ENCODE peak calls at places on chromosomes 11 and 22, in ten cellular contexts. One of them, this sample, is unnamed.

GRCh38 chr11:61439615-61440014 is 9.7 kb downstream of the SDHAF2 start:
- DNase-seq in endothelial cell of umbilical vein: no peak
- DNase-seq in HCT116: no peak
- DNase-seq in H1: no peak
- DNase-seq in vagina: no peak
- DNase-seq in HL-60: no peak
- DNase-seq in breast epithelium: no peak
- DNase-seq in transverse colon: no peak
- DNase-seq in GM23338: no peak
- DNase-seq in stomach: no peak
- DNase-seq in this sample: no peak

GRCh38 chr11:24524156-24524555 is 27.3 kb downstream of the LUZP2 start:
- DNase-seq in breast epithelium: no peak
- DNase-seq in H1: no peak
- DNase-seq in HCT116: no peak
- DNase-seq in vagina: no peak
- DNase-seq in GM23338: no peak
- DNase-seq in HL-60: no peak
- DNase-seq in endothelial cell of umbilical vein: no peak
- DNase-seq in stomach: no peak
- DNase-seq in transverse colon: no peak
- DNase-seq in this sample: no peak

GRCh38 chr11:45580399-45580798 is 85.0 kb downstream of the CHST1 start:
- DNase-seq in breast epithelium: no peak
- DNase-seq in endothelial cell of umbilical vein: peak
- DNase-seq in vagina: no peak
- DNase-seq in H1: peak
- DNase-seq in HL-60: peak
- DNase-seq in stomach: no peak
- DNase-seq in GM23338: peak
- DNase-seq in transverse colon: no peak
- DNase-seq in HCT116: no peak
- DNase-seq in this sample: no peak

GRCh38 chr11:94845622-94846021 is 77.5 kb downstream of the AMOTL1 start:
- DNase-seq in GM23338: no peak
- DNase-seq in vagina: no peak
- DNase-seq in stomach: peak
- DNase-seq in HCT116: no peak
- DNase-seq in endothelial cell of umbilical vein: no peak
- DNase-seq in transverse colon: no peak
- DNase-seq in HL-60: no peak
- DNase-seq in breast epithelium: peak
- DNase-seq in H1: no peak
- DNase-seq in this sample: peak

GRCh38 chr22:47588583-47588970 is 826.1 kb downstream of the TBC1D22A start:
- DNase-seq in breast epithelium: no peak
- DNase-seq in stomach: peak
- DNase-seq in vagina: no peak
- DNase-seq in endothelial cell of umbilical vein: no peak
- DNase-seq in HCT116: no peak
- DNase-seq in H1: no peak
- DNase-seq in HL-60: no peak
- DNase-seq in GM23338: no peak
- DNase-seq in transverse colon: no peak
- DNase-seq in this sample: peak

GRCh38 chr11:130369141-130369691 is 54.5 kb upstream of the ZBTB44 start:
- DNase-seq in stomach: no peak
- DNase-seq in breast epithelium: no peak
- DNase-seq in HL-60: no peak
- DNase-seq in GM23338: peak
- DNase-seq in vagina: no peak
- DNase-seq in transverse colon: no peak
- DNase-seq in HCT116: no peak
- DNase-seq in endothelial cell of umbilical vein: no peak
- DNase-seq in H1: no peak
- DNase-seq in this sample: no peak

GRCh38 chr11:69297225-69297925 is 3.4 kb downstream of the MYEOV start:
- DNase-seq in H1: no peak
- DNase-seq in stomach: peak
- DNase-seq in vagina: no peak
- DNase-seq in GM23338: no peak
- DNase-seq in transverse colon: peak
- DNase-seq in HCT116: peak
- DNase-seq in HL-60: peak
- DNase-seq in breast epithelium: peak
- DNase-seq in endothelial cell of umbilical vein: peak
- DNase-seq in this sample: peak

GRCh38 chr22:21099578-21099977 is 53.8 kb downstream of the LRRC74B start:
- DNase-seq in transverse colon: no peak
- DNase-seq in breast epithelium: no peak
- DNase-seq in vagina: no peak
- DNase-seq in HCT116: no peak
- DNase-seq in HL-60: no peak
- DNase-seq in endothelial cell of umbilical vein: no peak
- DNase-seq in H1: no peak
- DNase-seq in stomach: no peak
- DNase-seq in GM23338: no peak
- DNase-seq in this sample: no peak

GRCh38 chr22:30694638-30695350 is at the start of gene OSBP2:
- DNase-seq in stomach: peak
- DNase-seq in transverse colon: peak
- DNase-seq in GM23338: peak
- DNase-seq in endothelial cell of umbilical vein: peak
- DNase-seq in HL-60: no peak
- DNase-seq in vagina: no peak
- DNase-seq in HCT116: no peak
- DNase-seq in H1: peak
- DNase-seq in breast epithelium: no peak
- DNase-seq in this sample: peak

GRCh38 chr22:30695351-30695762 is 683 bp downstream of the OSBP2 start:
- DNase-seq in breast epithelium: no peak
- DNase-seq in HL-60: no peak
- DNase-seq in vagina: no peak
- DNase-seq in H1: no peak
- DNase-seq in transverse colon: no peak
- DNase-seq in GM23338: no peak
- DNase-seq in endothelial cell of umbilical vein: no peak
- DNase-seq in HCT116: no peak
- DNase-seq in stomach: no peak
- DNase-seq in this sample: no peak

GRCh38 chr22:30694171-30694637 is 470 bp upstream of the OSBP2 start:
- DNase-seq in transverse colon: peak
- DNase-seq in H1: peak
- DNase-seq in endothelial cell of umbilical vein: peak
- DNase-seq in HCT116: peak
- DNase-seq in breast epithelium: peak
- DNase-seq in HL-60: peak
- DNase-seq in vagina: no peak
- DNase-seq in GM23338: peak
- DNase-seq in stomach: peak
- DNase-seq in this sample: peak

GRCh38 chr22:30697975-30698374 is 3.3 kb downstream of the OSBP2 start:
- DNase-seq in endothelial cell of umbilical vein: no peak
- DNase-seq in GM23338: no peak
- DNase-seq in breast epithelium: no peak
- DNase-seq in vagina: no peak
- DNase-seq in transverse colon: no peak
- DNase-seq in H1: no peak
- DNase-seq in HL-60: no peak
- DNase-seq in HCT116: no peak
- DNase-seq in stomach: no peak
- DNase-seq in this sample: peak

DNA sequence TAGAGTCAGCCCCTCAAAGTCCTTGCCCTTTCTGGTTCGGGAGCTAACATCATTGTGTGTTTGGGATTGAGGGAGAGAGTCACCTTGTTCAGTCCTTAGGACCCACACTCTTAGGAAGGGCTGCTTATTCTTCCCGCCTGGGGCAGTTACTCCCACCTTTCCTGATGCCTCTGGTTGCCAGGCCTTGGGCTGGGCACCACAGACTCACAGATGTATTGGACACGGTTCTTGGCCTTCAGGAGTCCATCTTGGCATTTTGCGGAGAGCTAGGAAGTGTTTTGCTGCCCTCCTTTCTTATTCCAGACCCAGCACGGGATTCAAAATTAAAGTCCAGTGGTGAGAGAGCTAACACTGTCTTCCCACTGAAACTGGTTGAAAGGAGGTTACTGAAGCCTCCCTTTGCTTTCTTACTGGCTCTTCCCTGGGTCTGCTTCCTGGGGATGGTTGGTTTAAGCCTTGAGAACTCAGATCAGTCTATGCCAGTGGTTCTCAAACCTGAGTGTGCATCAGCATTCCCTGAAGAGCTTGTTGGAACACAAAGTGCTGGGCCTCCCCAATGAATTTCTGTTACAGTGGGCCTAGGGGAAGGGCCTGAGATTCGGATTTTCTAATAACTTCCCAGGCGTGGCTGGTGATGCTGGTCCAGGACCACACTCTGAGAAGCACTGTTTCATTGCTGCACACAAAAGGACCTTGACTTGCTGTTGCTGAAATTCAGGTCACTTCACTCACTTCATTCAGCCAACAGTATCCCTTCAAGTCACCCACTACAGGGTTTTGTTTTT is 1.4 kb downstream of the OSBP2 start:
- DNase-seq in breast epithelium: no peak
- DNase-seq in stomach: no peak
- DNase-seq in H1: no peak
- DNase-seq in vagina: no peak
- DNase-seq in endothelial cell of umbilical vein: no peak
- DNase-seq in transverse colon: no peak
- DNase-seq in HL-60: no peak
- DNase-seq in HCT116: no peak
- DNase-seq in GM23338: no peak
- DNase-seq in this sample: no peak
- H3K27ac ChIP-seq in breast epithelium: no peak
- H3K27ac ChIP-seq in stomach: no peak
- H3K27ac ChIP-seq in H1: no peak
- H3K27ac ChIP-seq in vagina: no peak
- H3K27ac ChIP-seq in endothelial cell of umbilical vein: no peak
- H3K27ac ChIP-seq in transverse colon: no peak
- H3K27ac ChIP-seq in HL-60: no peak
- H3K27ac ChIP-seq in HCT116: no peak
- H3K27ac ChIP-seq in GM23338: no peak
- H3K27ac ChIP-seq in this sample: no peak

GRCh38 chr22:24089951-24090350 is 78.8 kb downstream of the CABIN1 start:
- DNase-seq in H1: no peak
- DNase-seq in GM23338: no peak
- DNase-seq in HL-60: no peak
- DNase-seq in stomach: no peak
- DNase-seq in HCT116: no peak
- DNase-seq in transverse colon: no peak
- DNase-seq in breast epithelium: no peak
- DNase-seq in vagina: no peak
- DNase-seq in endothelial cell of umbilical vein: no peak
- DNase-seq in this sample: peak

GRCh38 chr22:24090581-24090980 is 79.5 kb downstream of the CABIN1 start:
- DNase-seq in HCT116: no peak
- DNase-seq in HL-60: no peak
- DNase-seq in endothelial cell of umbilical vein: no peak
- DNase-seq in GM23338: no peak
- DNase-seq in transverse colon: no peak
- DNase-seq in vagina: no peak
- DNase-seq in stomach: no peak
- DNase-seq in breast epithelium: no peak
- DNase-seq in H1: no peak
- DNase-seq in this sample: peak

GRCh38 chr22:24087071-24087795 is 76.1 kb downstream of the CABIN1 start:
- DNase-seq in H1: no peak
- DNase-seq in HL-60: no peak
- DNase-seq in breast epithelium: no peak
- DNase-seq in endothelial cell of umbilical vein: no peak
- DNase-seq in stomach: no peak
- DNase-seq in HCT116: no peak
- DNase-seq in vagina: no peak
- DNase-seq in GM23338: no peak
- DNase-seq in transverse colon: no peak
- DNase-seq in this sample: peak

GRCh38 chr22:24086310-24086709 is 75.2 kb downstream of the CABIN1 start:
- DNase-seq in endothelial cell of umbilical vein: no peak
- DNase-seq in vagina: no peak
- DNase-seq in stomach: no peak
- DNase-seq in HL-60: no peak
- DNase-seq in GM23338: no peak
- DNase-seq in breast epithelium: no peak
- DNase-seq in H1: no peak
- DNase-seq in HCT116: no peak
- DNase-seq in transverse colon: no peak
- DNase-seq in this sample: peak

DNA sequence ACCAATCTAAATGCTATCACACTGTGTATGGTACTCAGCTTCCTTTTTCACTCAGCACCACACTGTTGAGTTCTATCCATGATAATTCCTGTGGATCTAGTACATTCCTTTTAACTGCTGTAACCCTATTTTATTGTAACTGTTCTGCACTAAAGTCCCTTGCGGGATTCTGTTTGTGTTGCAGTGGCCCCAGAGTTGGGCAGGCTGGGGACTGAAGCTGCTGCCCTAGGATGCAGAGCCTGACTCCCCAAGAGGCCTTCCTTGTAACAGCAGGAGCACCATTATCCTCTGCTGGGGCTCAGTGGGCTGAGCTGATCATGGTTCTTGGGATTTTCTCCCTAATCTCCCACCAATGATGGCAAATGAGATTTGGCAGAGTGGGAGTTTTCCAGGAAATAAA is 77.7 kb downstream of the CABIN1 start:
- DNase-seq in endothelial cell of umbilical vein: no peak
- DNase-seq in HL-60: no peak
- DNase-seq in transverse colon: no peak
- DNase-seq in breast epithelium: no peak
- DNase-seq in vagina: no peak
- DNase-seq in GM23338: peak
- DNase-seq in H1: no peak
- DNase-seq in HCT116: no peak
- DNase-seq in stomach: no peak
- DNase-seq in this sample: peak
- TF ChIP-seq CTCF in endothelial cell of umbilical vein: no peak
- TF ChIP-seq CTCF in HL-60: no peak
- TF ChIP-seq CTCF in transverse colon: no peak
- TF ChIP-seq CTCF in breast epithelium: no peak
- TF ChIP-seq CTCF in vagina: no peak
- TF ChIP-seq CTCF in GM23338: no peak
- TF ChIP-seq CTCF in H1: peak
- TF ChIP-seq CTCF in HCT116: no peak
- TF ChIP-seq CTCF in stomach: no peak
- TF ChIP-seq CTCF in this sample: no peak

DNA sequence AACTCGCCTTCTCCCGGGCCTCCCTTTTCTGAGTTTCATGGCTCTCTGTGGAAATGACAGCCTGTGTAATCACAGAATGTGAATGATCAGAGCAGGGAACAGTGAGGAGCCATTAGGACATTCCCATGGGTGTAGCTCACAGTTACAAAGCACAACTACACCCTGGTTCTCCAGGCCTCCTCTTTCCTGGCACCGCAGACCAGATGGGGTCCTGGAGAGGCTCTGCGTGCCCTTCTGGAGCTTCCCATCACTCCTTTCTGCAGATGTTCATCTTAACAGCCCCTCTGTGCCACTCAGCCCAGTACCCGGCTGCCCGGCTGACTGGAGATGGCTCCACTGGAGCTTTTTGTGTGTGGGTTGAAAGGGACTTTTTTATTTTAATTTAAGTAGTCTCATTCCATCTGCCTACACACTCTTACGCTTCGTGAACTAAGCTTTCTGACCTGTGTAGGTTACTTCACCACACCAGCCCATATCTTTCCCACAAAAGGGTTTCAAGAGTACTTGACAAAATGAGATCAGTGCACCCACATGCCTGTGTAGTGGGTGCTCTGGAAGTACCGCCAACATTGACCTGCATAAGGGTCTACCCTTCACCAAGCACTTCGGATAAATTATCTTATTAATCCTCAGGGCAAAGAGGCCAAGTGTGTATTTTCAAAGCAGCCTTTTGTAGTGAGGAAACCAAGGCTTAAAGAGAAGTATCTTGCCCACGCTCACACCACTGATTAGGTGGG is 29.8 kb downstream of the SREBF2 start:
- DNase-seq in HL-60: no peak
- DNase-seq in transverse colon: no peak
- DNase-seq in endothelial cell of umbilical vein: no peak
- DNase-seq in stomach: no peak
- DNase-seq in breast epithelium: no peak
- DNase-seq in vagina: no peak
- DNase-seq in GM23338: no peak
- DNase-seq in H1: no peak
- DNase-seq in HCT116: no peak
- DNase-seq in this sample: no peak
- TF ChIP-seq POLR2AphosphoS5 in HL-60: no peak
- TF ChIP-seq POLR2AphosphoS5 in transverse colon: no peak
- TF ChIP-seq POLR2AphosphoS5 in endothelial cell of umbilical vein: no peak
- TF ChIP-seq POLR2AphosphoS5 in stomach: no peak
- TF ChIP-seq POLR2AphosphoS5 in breast epithelium: no peak
- TF ChIP-seq POLR2AphosphoS5 in vagina: no peak
- TF ChIP-seq POLR2AphosphoS5 in GM23338: no peak
- TF ChIP-seq POLR2AphosphoS5 in H1: no peak
- TF ChIP-seq POLR2AphosphoS5 in HCT116: no peak
- TF ChIP-seq POLR2AphosphoS5 in this sample: no peak

GRCh38 chr11:71269603-71270511 is 17.5 kb upstream of the SHANK2 start:
- DNase-seq in HCT116: no peak
- DNase-seq in H1: peak
- DNase-seq in breast epithelium: peak
- DNase-seq in vagina: peak
- DNase-seq in transverse colon: no peak
- DNase-seq in endothelial cell of umbilical vein: no peak
- DNase-seq in HL-60: no peak
- DNase-seq in stomach: peak
- DNase-seq in GM23338: no peak
- DNase-seq in this sample: peak
- H3K27ac ChIP-seq in HCT116: no peak
- H3K27ac ChIP-seq in H1: no peak
- H3K27ac ChIP-seq in breast epithelium: no peak
- H3K27ac ChIP-seq in vagina: no peak
- H3K27ac ChIP-seq in transverse colon: no peak
- H3K27ac ChIP-seq in endothelial cell of umbilical vein: no peak
- H3K27ac ChIP-seq in HL-60: no peak
- H3K27ac ChIP-seq in stomach: no peak
- H3K27ac ChIP-seq in GM23338: no peak
- H3K27ac ChIP-seq in this sample: no peak

This sample was measured in sigmoid colon.